ENCODE peak calls at places on chromosomes 13 and 19, in five cellular contexts. Q, J, O, T and H are unnamed samples.

GRCh38 chr13:99062593-99062992 is 84.7 kb upstream of the DOCK9 start:
- DNase-seq in Q (no peak), J (no peak), O (peak; percentile 49), T (peak; percentile 52), H (peak; percentile 38)

GRCh38 chr19:16627194-16627927 is 643 bp downstream of the MED26 start:
- DNase-seq in Q (peak; percentile 28), J (no peak), O (no peak), T (peak; percentile 44), H (no peak)

GRCh38 chr19:33177417-33177976 is 16.6 kb upstream of the LRP3 start:
- DNase-seq in Q (no peak), J (no peak), O (no peak), T (no peak), H (no peak)

GRCh38 chr19:58556633-58557252 is 1.7 kb downstream of the UBE2M start:
- DNase-seq in Q (no peak), J (no peak), O (no peak), T (no peak), H (no peak)

GRCh38 chr19:44839272-44839671 is 6.8 kb upstream of the NECTIN2 start:
- DNase-seq in Q (no peak), J (no peak), O (no peak), T (no peak), H (no peak)

GRCh38 chr19:56149656-56150038 is 8.6 kb downstream of the ZNF444 start:
- DNase-seq in Q (no peak), J (no peak), O (no peak), T (no peak), H (no peak)

GRCh38 chr19:46955114-46955812 is 64.4 kb upstream of the NPAS1 start:
- DNase-seq in Q (no peak), J (no peak), O (peak; percentile 57), T (no peak), H (no peak)

GRCh38 chr13:65292488-65292901 is 1937.6 kb downstream of the PCDH9 start:
- DNase-seq in Q (no peak), J (no peak), O (peak; percentile 41), T (no peak), H (no peak)

GRCh38 chr19:14906711-14907110 is 20.8 kb upstream of the OR7A17 start:
- DNase-seq in Q (no peak), J (no peak), O (no peak), T (no peak), H (no peak)

DNA sequence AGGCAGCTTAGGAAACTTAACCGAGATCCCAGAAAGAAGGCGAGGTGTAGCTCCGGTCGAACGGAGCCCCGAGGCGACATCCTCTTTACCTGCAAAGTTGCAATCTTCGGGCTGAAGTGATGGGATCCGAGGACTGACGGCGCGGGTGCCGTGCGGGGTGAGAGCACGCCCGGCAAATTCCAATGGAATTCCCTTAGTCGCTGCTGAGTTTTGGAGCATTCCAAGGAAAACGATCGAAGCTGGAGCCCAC is 141 bp downstream of the TRPC4 start:
- DNase-seq in Q (no peak), J (no peak), O (peak; percentile 22), T (no peak), H (no peak)
- H3K4me3 ChIP-seq in Q (peak overlapping the region; percentile 44), J (no peak overlapping the region), O (peak overlapping the region; percentile 70), T (peak overlapping the region; percentile 47), H (peak overlapping the region; percentile 57)

GRCh38 chr13:29761160-29761559 is 89.3 kb downstream of the UBL3 start:
- DNase-seq in Q (no peak), J (no peak), O (no peak), T (no peak), H (no peak)

GRCh38 chr13:29760561-29760960 is 89.9 kb downstream of the UBL3 start:
- DNase-seq in Q (no peak), J (no peak), O (no peak), T (no peak), H (no peak)

GRCh38 chr13:29756506-29756905 is 93.9 kb downstream of the UBL3 start:
- DNase-seq in Q (no peak), J (no peak), O (peak; percentile 59), T (no peak), H (no peak)

GRCh38 chr13:29761815-29762214 is 88.6 kb downstream of the UBL3 start:
- DNase-seq in Q (no peak), J (no peak), O (no peak), T (no peak), H (no peak)

GRCh38 chr13:29758591-29759114 is 91.8 kb downstream of the UBL3 start:
- DNase-seq in Q (no peak), J (no peak), O (no peak), T (no peak), H (no peak)
- H3K4me3 ChIP-seq in Q (no peak overlapping the region), J (no peak overlapping the region), O (no peak overlapping the region), T (no peak overlapping the region), H (no peak overlapping the region)

DNA sequence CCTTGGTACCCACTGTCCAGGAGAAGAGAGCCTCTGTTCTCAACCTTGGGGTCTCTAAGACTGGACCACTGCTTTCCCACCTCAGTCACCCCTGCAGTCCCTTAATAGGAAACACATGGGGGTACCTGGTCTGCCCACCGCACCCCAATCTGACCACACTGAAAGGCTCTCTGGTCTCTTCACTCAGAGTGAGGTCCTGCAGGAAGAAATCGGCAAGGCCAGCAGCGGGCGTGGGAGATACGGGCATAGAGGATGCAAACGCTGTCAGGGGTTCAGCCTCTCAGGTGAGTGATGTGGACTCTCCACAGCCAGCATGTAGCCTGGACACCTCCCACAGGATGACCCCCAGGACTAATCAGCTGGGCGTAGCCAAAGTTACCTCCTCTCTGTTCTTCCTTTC is 3.5 kb downstream of the SIGLEC9 start:
- DNase-seq in Q (no peak), J (no peak), O (no peak), T (no peak), H (no peak)
- H3K4me3 ChIP-seq in Q (no peak overlapping the region), J (no peak overlapping the region), O (no peak overlapping the region), T (peak overlapping the region; percentile 27), H (no peak overlapping the region)

GRCh38 chr19:29606420-29606747 is 301 bp downstream of the POP4 start:
- DNase-seq in Q (no peak), J (no peak), O (no peak), T (no peak), H (no peak)
- H3K4me3 ChIP-seq in Q (peak overlapping the region; percentile 88), J (peak overlapping the region; percentile 42), O (peak overlapping the region; percentile 100), T (peak overlapping the region; percentile 95), H (peak overlapping the region; percentile 75)

DNA sequence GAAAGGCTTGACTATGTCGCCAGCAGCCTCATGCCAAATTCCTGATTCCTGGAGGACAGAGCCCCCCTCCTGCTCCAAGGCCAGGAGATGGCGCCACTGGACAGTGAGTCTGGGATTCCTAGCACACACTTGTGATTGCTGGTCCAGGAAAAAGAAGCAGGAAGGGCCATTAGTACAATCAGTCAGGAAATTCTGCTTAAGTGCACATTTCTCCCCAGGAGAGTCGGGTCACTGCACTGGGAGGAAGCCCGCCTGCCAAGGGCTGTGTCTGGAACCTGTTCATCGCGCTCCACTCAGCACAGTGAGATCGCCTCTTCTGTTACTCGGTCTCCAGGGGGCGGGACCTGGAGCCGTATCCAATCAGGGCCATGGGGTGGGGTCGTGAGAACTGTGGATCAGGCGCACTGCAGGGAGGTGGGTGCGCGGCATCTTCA is 65.1 kb downstream of the ZNF823 start:
- DNase-seq in Q (peak; percentile 51), J (peak; percentile 74), O (peak; percentile 73), T (peak; percentile 72), H (peak; percentile 83)
- H3K4me3 ChIP-seq in Q (peak overlapping the region; percentile 45), J (no peak overlapping the region), O (peak overlapping the region; percentile 71), T (peak overlapping the region; percentile 56), H (peak overlapping the region; percentile 50)